ENCODE peak calls at places on chromosomes 5 and 9, in nine cellular contexts. One of them, this sample, is unnamed.

GRCh38 chr9:123322771-123323481 is 33.1 kb upstream of the CRB2 start:
- DNase-seq in psoas muscle: no peak
- DNase-seq in hepatocyte: no peak
- DNase-seq in B cell: peak
- DNase-seq in body of pancreas: no peak
- DNase-seq in IMR-90: no peak
- DNase-seq in fibroblast of the aortic adventitia: no peak
- DNase-seq in fibroblast of mammary gland: no peak
- DNase-seq in Calu3: no peak
- DNase-seq in this sample: no peak

GRCh38 chr5:17180957-17181723 is 36.3 kb upstream of the BASP1 start:
- DNase-seq in hepatocyte: peak
- DNase-seq in body of pancreas: no peak
- DNase-seq in Calu3: no peak
- DNase-seq in fibroblast of the aortic adventitia: peak
- DNase-seq in IMR-90: peak
- DNase-seq in psoas muscle: no peak
- DNase-seq in fibroblast of mammary gland: peak
- DNase-seq in B cell: no peak
- DNase-seq in this sample: no peak

GRCh38 chr9:112378441-112379176 is 1.3 kb upstream of the HSDL2 start:
- DNase-seq in body of pancreas: peak
- DNase-seq in Calu3: no peak
- DNase-seq in hepatocyte: peak
- DNase-seq in psoas muscle: peak
- DNase-seq in IMR-90: no peak
- DNase-seq in fibroblast of mammary gland: peak
- DNase-seq in B cell: no peak
- DNase-seq in fibroblast of the aortic adventitia: no peak
- DNase-seq in this sample: no peak

GRCh38 chr9:99054581-99054980 is 50.3 kb upstream of the TGFBR1 start:
- DNase-seq in Calu3: no peak
- DNase-seq in B cell: no peak
- DNase-seq in body of pancreas: no peak
- DNase-seq in psoas muscle: no peak
- DNase-seq in fibroblast of mammary gland: no peak
- DNase-seq in fibroblast of the aortic adventitia: no peak
- DNase-seq in IMR-90: no peak
- DNase-seq in hepatocyte: no peak
- DNase-seq in this sample: no peak

GRCh38 chr9:107816187-107817021 is 326.8 kb upstream of the KLF4 start:
- DNase-seq in B cell: no peak
- DNase-seq in hepatocyte: peak
- DNase-seq in fibroblast of the aortic adventitia: no peak
- DNase-seq in body of pancreas: no peak
- DNase-seq in fibroblast of mammary gland: peak
- DNase-seq in psoas muscle: no peak
- DNase-seq in Calu3: no peak
- DNase-seq in IMR-90: no peak
- DNase-seq in this sample: no peak

GRCh38 chr9:134136117-134136996 is 475 bp downstream of the WDR5 start:
- DNase-seq in hepatocyte: peak
- DNase-seq in body of pancreas: peak
- DNase-seq in psoas muscle: peak
- DNase-seq in B cell: peak
- DNase-seq in IMR-90: peak
- DNase-seq in Calu3: peak
- DNase-seq in fibroblast of the aortic adventitia: peak
- DNase-seq in fibroblast of mammary gland: peak
- DNase-seq in this sample: peak

GRCh38 chr5:66603881-66604280 is 7.7 kb downstream of the MAST4 start:
- DNase-seq in Calu3: no peak
- DNase-seq in fibroblast of the aortic adventitia: no peak
- DNase-seq in B cell: no peak
- DNase-seq in psoas muscle: no peak
- DNase-seq in hepatocyte: no peak
- DNase-seq in fibroblast of mammary gland: no peak
- DNase-seq in body of pancreas: no peak
- DNase-seq in IMR-90: no peak
- DNase-seq in this sample: no peak

GRCh38 chr9:694499-695154 is 146.9 kb upstream of the DMRT1 start:
- DNase-seq in psoas muscle: peak
- DNase-seq in Calu3: peak
- DNase-seq in IMR-90: peak
- DNase-seq in hepatocyte: peak
- DNase-seq in fibroblast of mammary gland: peak
- DNase-seq in fibroblast of the aortic adventitia: peak
- DNase-seq in B cell: no peak
- DNase-seq in body of pancreas: no peak
- DNase-seq in this sample: no peak

GRCh38 chr5:139017624-139018023 is 142.5 kb upstream of the LRRTM2 start:
- DNase-seq in B cell: no peak
- DNase-seq in psoas muscle: no peak
- DNase-seq in fibroblast of the aortic adventitia: no peak
- DNase-seq in hepatocyte: no peak
- DNase-seq in fibroblast of mammary gland: no peak
- DNase-seq in Calu3: no peak
- DNase-seq in IMR-90: no peak
- DNase-seq in body of pancreas: no peak
- DNase-seq in this sample: no peak

GRCh38 chr9:95462419-95463121 is 54.2 kb downstream of the PTCH1 start:
- DNase-seq in B cell: peak
- DNase-seq in IMR-90: peak
- DNase-seq in Calu3: no peak
- DNase-seq in psoas muscle: peak
- DNase-seq in body of pancreas: peak
- DNase-seq in hepatocyte: peak
- DNase-seq in fibroblast of mammary gland: peak
- DNase-seq in fibroblast of the aortic adventitia: peak
- DNase-seq in this sample: peak

GRCh38 chr9:137366445-137366810 is 56.5 kb downstream of the EXD3 start:
- DNase-seq in Calu3: no peak
- DNase-seq in psoas muscle: no peak
- DNase-seq in fibroblast of the aortic adventitia: no peak
- DNase-seq in hepatocyte: no peak
- DNase-seq in body of pancreas: no peak
- DNase-seq in fibroblast of mammary gland: no peak
- DNase-seq in IMR-90: no peak
- DNase-seq in B cell: no peak
- DNase-seq in this sample: no peak

GRCh38 chr5:181218795-181219124 is 4.3 kb upstream of the TRIM41 start:
- DNase-seq in IMR-90: no peak
- DNase-seq in B cell: no peak
- DNase-seq in psoas muscle: no peak
- DNase-seq in body of pancreas: no peak
- DNase-seq in hepatocyte: no peak
- DNase-seq in fibroblast of mammary gland: no peak
- DNase-seq in fibroblast of the aortic adventitia: no peak
- DNase-seq in Calu3: no peak
- DNase-seq in this sample: no peak

GRCh38 chr5:88824892-88825781 is 57.8 kb downstream of the MEF2C start:
- DNase-seq in psoas muscle: no peak
- DNase-seq in B cell: no peak
- DNase-seq in fibroblast of mammary gland: peak
- DNase-seq in IMR-90: peak
- DNase-seq in body of pancreas: no peak
- DNase-seq in hepatocyte: peak
- DNase-seq in Calu3: no peak
- DNase-seq in fibroblast of the aortic adventitia: peak
- DNase-seq in this sample: no peak

DNA sequence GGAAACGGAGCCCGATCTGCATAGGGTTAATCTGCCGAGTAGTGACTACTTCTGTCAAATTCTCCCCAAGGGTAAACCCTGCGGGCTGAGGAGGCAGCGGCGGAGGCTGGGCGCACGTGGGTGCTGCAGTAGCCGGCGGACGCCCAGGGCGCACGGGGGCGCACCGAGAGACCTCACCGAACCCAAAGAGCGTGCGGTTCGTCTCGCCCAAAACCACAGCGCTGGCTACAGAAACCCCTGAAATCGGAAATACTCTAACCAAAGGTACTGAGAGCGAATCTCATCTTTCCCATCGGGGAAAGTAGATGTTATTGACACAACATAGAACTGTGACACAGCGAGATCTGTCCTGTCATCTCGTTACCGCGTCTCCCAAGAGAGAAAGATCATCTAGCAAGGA is 56.0 kb upstream of the SHC3 start:
- DNase-seq in fibroblast of mammary gland: peak
- DNase-seq in hepatocyte: no peak
- DNase-seq in Calu3: peak
- DNase-seq in IMR-90: peak
- DNase-seq in body of pancreas: peak
- DNase-seq in psoas muscle: no peak
- DNase-seq in B cell: peak
- DNase-seq in fibroblast of the aortic adventitia: peak
- DNase-seq in this sample: peak
- TF ChIP-seq CTCF in fibroblast of mammary gland: no peak
- TF ChIP-seq CTCF in hepatocyte: no peak
- TF ChIP-seq CTCF in Calu3: no peak
- TF ChIP-seq CTCF in IMR-90: peak
- TF ChIP-seq CTCF in body of pancreas: no peak
- TF ChIP-seq CTCF in psoas muscle: no peak
- TF ChIP-seq CTCF in B cell: no peak
- TF ChIP-seq CTCF in fibroblast of the aortic adventitia: no peak
- TF ChIP-seq CTCF in this sample: no peak

GRCh38 chr5:157267766-157268480 is 2.0 kb downstream of the CYFIP2 start:
- DNase-seq in B cell: no peak
- DNase-seq in Calu3: no peak
- DNase-seq in body of pancreas: no peak
- DNase-seq in fibroblast of the aortic adventitia: no peak
- DNase-seq in fibroblast of mammary gland: no peak
- DNase-seq in IMR-90: no peak
- DNase-seq in psoas muscle: peak
- DNase-seq in hepatocyte: no peak
- DNase-seq in this sample: no peak
- TF ChIP-seq CTCF in B cell: no peak
- TF ChIP-seq CTCF in Calu3: no peak
- TF ChIP-seq CTCF in body of pancreas: no peak
- TF ChIP-seq CTCF in fibroblast of the aortic adventitia: no peak
- TF ChIP-seq CTCF in fibroblast of mammary gland: no peak
- TF ChIP-seq CTCF in IMR-90: no peak
- TF ChIP-seq CTCF in psoas muscle: no peak
- TF ChIP-seq CTCF in hepatocyte: no peak
- TF ChIP-seq CTCF in this sample: no peak

DNA sequence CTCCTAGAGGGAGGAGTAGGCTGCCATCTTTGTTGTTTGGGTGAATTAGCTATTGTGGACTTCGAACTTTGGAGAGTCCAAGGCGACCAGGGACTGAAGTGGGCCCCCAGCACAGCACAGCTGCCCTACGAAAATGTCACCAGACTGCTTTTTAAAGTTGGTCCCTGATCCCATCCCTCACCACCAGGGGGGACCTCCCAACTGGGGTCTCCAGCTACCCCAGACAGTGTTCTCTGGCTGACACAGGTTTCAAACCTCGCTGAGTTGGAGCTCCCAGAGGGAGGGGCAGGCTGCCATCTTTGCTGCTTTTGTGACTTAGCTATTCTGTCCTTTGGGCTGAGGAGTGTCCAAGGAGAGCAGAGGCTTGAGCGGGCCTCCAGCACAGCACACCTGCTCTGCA is 45.7 kb upstream of the ADRB2 start:
- DNase-seq in psoas muscle: no peak
- DNase-seq in fibroblast of mammary gland: no peak
- DNase-seq in hepatocyte: no peak
- DNase-seq in fibroblast of the aortic adventitia: no peak
- DNase-seq in Calu3: no peak
- DNase-seq in B cell: peak
- DNase-seq in body of pancreas: no peak
- DNase-seq in IMR-90: no peak
- DNase-seq in this sample: no peak
- TF ChIP-seq CTCF in psoas muscle: no peak
- TF ChIP-seq CTCF in fibroblast of mammary gland: no peak
- TF ChIP-seq CTCF in hepatocyte: no peak
- TF ChIP-seq CTCF in fibroblast of the aortic adventitia: no peak
- TF ChIP-seq CTCF in Calu3: peak
- TF ChIP-seq CTCF in B cell: no peak
- TF ChIP-seq CTCF in body of pancreas: no peak
- TF ChIP-seq CTCF in IMR-90: no peak
- TF ChIP-seq CTCF in this sample: no peak

DNA sequence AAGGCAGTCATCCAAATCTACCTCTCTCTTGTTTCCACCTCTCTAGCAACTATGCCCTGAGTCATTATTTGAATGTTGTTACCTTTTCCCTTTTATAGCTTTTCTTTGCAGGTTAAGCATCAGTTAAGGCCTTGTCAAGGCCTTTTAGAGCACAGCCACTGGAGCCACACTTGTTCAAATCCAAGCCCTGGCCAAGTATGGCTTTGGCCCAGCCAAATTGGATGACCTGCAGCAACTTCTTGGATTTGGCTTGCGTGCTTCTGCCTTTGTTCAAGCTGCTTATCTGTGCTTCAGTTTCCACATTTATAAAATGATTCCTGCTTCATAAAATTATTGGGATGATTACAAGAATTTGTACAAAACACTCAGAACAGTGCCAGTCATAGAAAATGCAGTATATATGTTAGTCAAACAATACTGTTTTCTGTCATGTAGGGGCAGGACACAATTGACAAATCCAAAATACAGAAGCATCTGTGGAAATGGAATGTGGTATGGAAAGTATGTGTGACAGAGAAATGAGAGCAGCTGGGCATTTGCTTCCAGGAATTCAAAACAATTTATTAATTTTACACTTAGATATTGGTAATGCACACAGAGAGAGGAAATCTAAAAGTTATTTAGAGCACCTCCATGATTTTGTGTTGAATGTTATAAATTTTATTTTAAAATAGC is 17.9 kb upstream of the RLN1 start:
- DNase-seq in psoas muscle: no peak
- DNase-seq in hepatocyte: no peak
- DNase-seq in Calu3: no peak
- DNase-seq in body of pancreas: no peak
- DNase-seq in IMR-90: no peak
- DNase-seq in fibroblast of mammary gland: no peak
- DNase-seq in fibroblast of the aortic adventitia: peak
- DNase-seq in B cell: no peak
- DNase-seq in this sample: no peak
- TF ChIP-seq CTCF in psoas muscle: no peak
- TF ChIP-seq CTCF in hepatocyte: no peak
- TF ChIP-seq CTCF in Calu3: no peak
- TF ChIP-seq CTCF in body of pancreas: no peak
- TF ChIP-seq CTCF in IMR-90: no peak
- TF ChIP-seq CTCF in fibroblast of mammary gland: no peak
- TF ChIP-seq CTCF in fibroblast of the aortic adventitia: no peak
- TF ChIP-seq CTCF in B cell: no peak
- TF ChIP-seq CTCF in this sample: no peak

GRCh38 chr5:10801931-10802674 is 41.1 kb upstream of the DAP start:
- DNase-seq in Calu3: no peak
- DNase-seq in IMR-90: no peak
- DNase-seq in body of pancreas: peak
- DNase-seq in psoas muscle: no peak
- DNase-seq in B cell: no peak
- DNase-seq in fibroblast of mammary gland: peak
- DNase-seq in fibroblast of the aortic adventitia: peak
- DNase-seq in hepatocyte: no peak
- DNase-seq in this sample: no peak
- TF ChIP-seq CTCF in Calu3: no peak
- TF ChIP-seq CTCF in IMR-90: no peak
- TF ChIP-seq CTCF in body of pancreas: no peak
- TF ChIP-seq CTCF in psoas muscle: no peak
- TF ChIP-seq CTCF in B cell: no peak
- TF ChIP-seq CTCF in fibroblast of mammary gland: peak
- TF ChIP-seq CTCF in fibroblast of the aortic adventitia: peak
- TF ChIP-seq CTCF in hepatocyte: no peak
- TF ChIP-seq CTCF in this sample: no peak